ENCODE peak calls at places on chromosomes 3 and 15, in six cellular contexts. One of them, this sample, is unnamed.

GRCh38 chr15:65532738-65533051 is 2.4 kb downstream of the HACD3 start:
- DNase-seq in H1: no peak
- DNase-seq in H9: no peak
- DNase-seq in mesenchymal stem cell: peak; percentile 85
- DNase-seq in neuronal stem cell: no peak
- DNase-seq in IMR-90: peak; percentile 88
- DNase-seq in this sample: no peak

GRCh38 chr3:13492976-13493866 is 13.1 kb downstream of the HDAC11 start:
- DNase-seq in IMR-90: no peak
- DNase-seq in H1: no peak
- DNase-seq in mesenchymal stem cell: no peak
- DNase-seq in neuronal stem cell: no peak
- DNase-seq in H9: no peak
- DNase-seq in this sample: no peak

GRCh38 chr15:74656935-74657535 is 38.8 kb downstream of the EDC3 start:
- DNase-seq in IMR-90: no peak
- DNase-seq in mesenchymal stem cell: no peak
- DNase-seq in H1: no peak
- DNase-seq in H9: no peak
- DNase-seq in neuronal stem cell: no peak
- DNase-seq in this sample: no peak

GRCh38 chr3:178302966-178303930 is 233.0 kb upstream of the KCNMB2 start:
- DNase-seq in neuronal stem cell: no peak
- DNase-seq in IMR-90: no peak
- DNase-seq in mesenchymal stem cell: no peak
- DNase-seq in H9: no peak
- DNase-seq in H1: no peak
- DNase-seq in this sample: no peak

GRCh38 chr3:28239108-28239507 is 2.3 kb upstream of the CMC1 start:
- DNase-seq in IMR-90: no peak
- DNase-seq in H9: no peak
- DNase-seq in mesenchymal stem cell: no peak
- DNase-seq in H1: no peak
- DNase-seq in neuronal stem cell: no peak
- DNase-seq in this sample: no peak

GRCh38 chr3:35965908-35966307 is 326.6 kb downstream of the ARPP21 start:
- DNase-seq in neuronal stem cell: peak; percentile 17
- DNase-seq in H9: no peak
- DNase-seq in mesenchymal stem cell: peak; percentile 30
- DNase-seq in IMR-90: peak; percentile 55
- DNase-seq in H1: no peak
- DNase-seq in this sample: peak; percentile 53

GRCh38 chr15:43518073-43518761 is 809 bp downstream of the MAP1A start:
- DNase-seq in H1: peak; percentile 62
- DNase-seq in IMR-90: peak; percentile 63
- DNase-seq in neuronal stem cell: no peak
- DNase-seq in mesenchymal stem cell: peak; percentile 63
- DNase-seq in H9: peak; percentile 60
- DNase-seq in this sample: peak; percentile 75

GRCh38 chr3:186930639-186931486 is 537 bp downstream of the ST6GAL1 start:
- DNase-seq in H1: peak; percentile 82
- DNase-seq in IMR-90: peak; percentile 34
- DNase-seq in neuronal stem cell: peak; percentile 63
- DNase-seq in mesenchymal stem cell: peak; percentile 52
- DNase-seq in H9: peak; percentile 89
- DNase-seq in this sample: peak; percentile 95

GRCh38 chr3:155387571-155387970 is 94.1 kb upstream of the STRIT1 start:
- DNase-seq in IMR-90: no peak
- DNase-seq in neuronal stem cell: no peak
- DNase-seq in H9: no peak
- DNase-seq in H1: no peak
- DNase-seq in mesenchymal stem cell: no peak
- DNase-seq in this sample: no peak

GRCh38 chr15:48313216-48313615 is 18.0 kb upstream of the DUT start:
- DNase-seq in H1: no peak
- DNase-seq in H9: no peak
- DNase-seq in IMR-90: no peak
- DNase-seq in mesenchymal stem cell: no peak
- DNase-seq in neuronal stem cell: no peak
- DNase-seq in this sample: no peak

GRCh38 chr3:23750573-23751484 is 54.9 kb upstream of the UBE2E1 start:
- DNase-seq in H1: peak; percentile 62
- DNase-seq in H9: no peak
- DNase-seq in IMR-90: no peak
- DNase-seq in neuronal stem cell: no peak
- DNase-seq in mesenchymal stem cell: peak; percentile 47
- DNase-seq in this sample: no peak

GRCh38 chr3:111803123-111803593 is 55.9 kb upstream of the PHLDB2 start:
- DNase-seq in mesenchymal stem cell: peak; percentile 86
- DNase-seq in H1: no peak
- DNase-seq in H9: no peak
- DNase-seq in neuronal stem cell: no peak
- DNase-seq in IMR-90: peak; percentile 97
- DNase-seq in this sample: peak; percentile 19

GRCh38 chr3:143897558-143898305 is 49.5 kb upstream of the SLC9A9 start:
- DNase-seq in IMR-90: peak; percentile 49
- DNase-seq in mesenchymal stem cell: peak; percentile 87
- DNase-seq in H1: no peak
- DNase-seq in neuronal stem cell: peak; percentile 44
- DNase-seq in H9: no peak
- DNase-seq in this sample: peak; percentile 97

GRCh38 chr15:78308422-78309021 is 9.1 kb upstream of the SKIC8 start:
- DNase-seq in IMR-90: peak; percentile 58
- DNase-seq in neuronal stem cell: no peak
- DNase-seq in mesenchymal stem cell: peak; percentile 68
- DNase-seq in H1: peak; percentile 94
- DNase-seq in H9: peak; percentile 92
- DNase-seq in this sample: peak; percentile 80

GRCh38 chr15:78304487-78305413 is 5.3 kb upstream of the SKIC8 start:
- DNase-seq in neuronal stem cell: no peak
- DNase-seq in mesenchymal stem cell: no peak
- DNase-seq in H9: no peak
- DNase-seq in H1: peak; percentile 43
- DNase-seq in IMR-90: no peak
- DNase-seq in this sample: no peak

GRCh38 chr15:78311292-78311691 is 11.9 kb upstream of the SKIC8 start:
- DNase-seq in H9: no peak
- DNase-seq in H1: no peak
- DNase-seq in IMR-90: no peak
- DNase-seq in mesenchymal stem cell: no peak
- DNase-seq in neuronal stem cell: no peak
- DNase-seq in this sample: no peak

GRCh38 chr15:78306176-78306774 is 6.9 kb upstream of the SKIC8 start:
- DNase-seq in H1: no peak
- DNase-seq in H9: no peak
- DNase-seq in mesenchymal stem cell: peak; percentile 78
- DNase-seq in IMR-90: peak; percentile 76
- DNase-seq in neuronal stem cell: no peak
- DNase-seq in this sample: peak; percentile 58

DNA sequence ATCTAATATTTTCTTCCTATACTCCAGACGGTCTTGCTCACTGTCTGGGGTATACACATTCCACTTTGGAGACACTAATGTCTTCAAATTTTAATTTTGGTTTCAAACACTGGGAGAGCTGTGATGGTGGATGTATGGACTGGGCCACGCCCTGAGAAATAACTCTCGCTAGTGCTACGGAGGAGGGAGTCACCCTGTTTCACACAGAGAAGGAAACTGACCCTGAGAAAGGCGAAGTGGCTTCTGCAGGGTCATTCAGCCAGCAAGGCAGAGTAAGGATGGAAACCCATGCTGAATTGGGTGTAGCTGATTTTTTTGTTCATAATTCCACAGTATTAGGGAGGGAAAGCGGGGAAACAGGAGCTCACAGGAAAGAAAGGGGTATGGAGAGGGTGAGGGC is 8.6 kb upstream of the SKIC8 start:
- DNase-seq in H1: no peak
- DNase-seq in IMR-90: no peak
- DNase-seq in neuronal stem cell: no peak
- DNase-seq in H9: no peak
- DNase-seq in mesenchymal stem cell: no peak
- DNase-seq in this sample: no peak
- H2BK15ac ChIP-seq in H1: no peak overlapping the region
- H2BK15ac ChIP-seq in IMR-90: no peak overlapping the region
- H2BK15ac ChIP-seq in neuronal stem cell: no peak overlapping the region
- H2BK15ac ChIP-seq in H9: no peak overlapping the region
- H2BK15ac ChIP-seq in mesenchymal stem cell: no peak overlapping the region
- H2BK15ac ChIP-seq in this sample: no peak overlapping the region

GRCh38 chr15:67149068-67149841 is 83.9 kb downstream of the SMAD3 start:
- DNase-seq in H9: no peak
- DNase-seq in mesenchymal stem cell: peak; percentile 46
- DNase-seq in IMR-90: no peak
- DNase-seq in neuronal stem cell: no peak
- DNase-seq in H1: no peak
- DNase-seq in this sample: no peak

GRCh38 chr15:67148196-67148701 is 82.8 kb downstream of the SMAD3 start:
- DNase-seq in H9: no peak
- DNase-seq in H1: no peak
- DNase-seq in IMR-90: peak; percentile 74
- DNase-seq in neuronal stem cell: no peak
- DNase-seq in mesenchymal stem cell: peak; percentile 76
- DNase-seq in this sample: no peak

GRCh38 chr15:67152429-67152828 is 87.0 kb downstream of the SMAD3 start:
- DNase-seq in neuronal stem cell: no peak
- DNase-seq in H1: no peak
- DNase-seq in IMR-90: no peak
- DNase-seq in mesenchymal stem cell: no peak
- DNase-seq in H9: no peak
- DNase-seq in this sample: no peak

GRCh38 chr15:67147410-67147949 is 82.1 kb downstream of the SMAD3 start:
- DNase-seq in mesenchymal stem cell: no peak
- DNase-seq in H1: no peak
- DNase-seq in neuronal stem cell: no peak
- DNase-seq in IMR-90: no peak
- DNase-seq in H9: no peak
- DNase-seq in this sample: no peak

GRCh38 chr15:67149859-67150824 is 84.7 kb downstream of the SMAD3 start:
- DNase-seq in H9: peak; percentile 76
- DNase-seq in mesenchymal stem cell: peak; percentile 100
- DNase-seq in H1: no peak
- DNase-seq in IMR-90: peak; percentile 99
- DNase-seq in neuronal stem cell: peak; percentile 45
- DNase-seq in this sample: peak; percentile 94
- H3K9ac ChIP-seq in H9: no peak overlapping the region
- H3K9ac ChIP-seq in mesenchymal stem cell: peak overlapping the region; percentile 45
- H3K9ac ChIP-seq in H1: no peak overlapping the region
- H3K9ac ChIP-seq in IMR-90: peak overlapping the region; percentile 66
- H3K9ac ChIP-seq in neuronal stem cell: no peak overlapping the region
- H3K9ac ChIP-seq in this sample: no peak overlapping the region

DNA sequence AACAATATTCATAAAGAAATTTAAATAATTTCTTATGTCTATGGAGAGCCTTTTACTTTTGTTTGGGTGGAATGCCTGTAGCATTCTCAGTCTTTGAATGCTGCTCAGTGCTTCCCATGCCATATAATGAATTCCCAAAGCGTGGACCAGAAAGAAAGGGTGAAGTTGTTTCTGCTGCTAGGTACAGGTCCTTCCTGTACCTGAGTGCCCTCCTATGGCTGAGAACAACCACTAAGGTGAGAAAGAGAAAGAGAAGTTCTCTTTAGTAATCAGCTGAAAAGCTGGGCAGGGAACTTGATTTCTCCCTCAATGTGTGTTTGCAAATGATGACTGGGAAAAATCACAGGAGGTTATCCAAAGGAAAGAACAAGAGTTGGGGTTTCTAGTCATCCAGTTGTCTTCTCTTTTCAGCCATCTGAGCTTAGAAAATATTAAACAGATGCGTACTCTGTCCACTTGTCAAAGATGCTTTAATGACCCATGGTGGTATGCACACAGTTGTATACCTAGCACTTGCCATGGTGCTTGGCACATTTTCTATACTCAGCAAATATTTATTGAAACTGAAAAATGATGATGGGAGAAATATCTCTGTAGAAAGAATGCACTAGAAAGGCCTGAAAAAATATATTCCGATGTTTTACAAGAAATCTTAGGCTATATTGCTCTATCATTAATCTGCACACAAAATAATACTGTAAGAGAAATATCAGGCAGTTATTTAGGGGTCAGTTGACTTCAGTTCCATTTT is 404.7 kb downstream of the TIGIT start:
- DNase-seq in H9: no peak
- DNase-seq in neuronal stem cell: no peak
- DNase-seq in mesenchymal stem cell: no peak
- DNase-seq in IMR-90: no peak
- DNase-seq in H1: no peak
- DNase-seq in this sample: peak; percentile 5
- H2BK15ac ChIP-seq in H9: no peak overlapping the region
- H2BK15ac ChIP-seq in neuronal stem cell: no peak overlapping the region
- H2BK15ac ChIP-seq in mesenchymal stem cell: no peak overlapping the region
- H2BK15ac ChIP-seq in IMR-90: no peak overlapping the region
- H2BK15ac ChIP-seq in H1: no peak overlapping the region
- H2BK15ac ChIP-seq in this sample: no peak overlapping the region

GRCh38 chr3:4948395-4948794 is 30.8 kb upstream of the BHLHE40 start:
- DNase-seq in H1: no peak
- DNase-seq in mesenchymal stem cell: no peak
- DNase-seq in neuronal stem cell: no peak
- DNase-seq in IMR-90: peak; percentile 43
- DNase-seq in H9: no peak
- DNase-seq in this sample: no peak

GRCh38 chr3:4949004-4949403 is 30.2 kb upstream of the BHLHE40 start:
- DNase-seq in H1: no peak
- DNase-seq in mesenchymal stem cell: no peak
- DNase-seq in neuronal stem cell: no peak
- DNase-seq in IMR-90: no peak
- DNase-seq in H9: no peak
- DNase-seq in this sample: no peak

GRCh38 chr3:4950948-4951347 is 28.3 kb upstream of the BHLHE40 start:
- DNase-seq in H9: no peak
- DNase-seq in IMR-90: no peak
- DNase-seq in H1: no peak
- DNase-seq in neuronal stem cell: no peak
- DNase-seq in mesenchymal stem cell: no peak
- DNase-seq in this sample: no peak

GRCh38 chr3:4949659-4950058 is 29.6 kb upstream of the BHLHE40 start:
- DNase-seq in H9: no peak
- DNase-seq in mesenchymal stem cell: no peak
- DNase-seq in neuronal stem cell: no peak
- DNase-seq in IMR-90: no peak
- DNase-seq in H1: no peak
- DNase-seq in this sample: no peak

GRCh38 chr3:4950351-4950784 is 28.9 kb upstream of the BHLHE40 start:
- DNase-seq in H9: no peak
- DNase-seq in IMR-90: no peak
- DNase-seq in H1: no peak
- DNase-seq in mesenchymal stem cell: no peak
- DNase-seq in neuronal stem cell: no peak
- DNase-seq in this sample: no peak
- H3K9ac ChIP-seq in H9: no peak overlapping the region
- H3K9ac ChIP-seq in IMR-90: no peak overlapping the region
- H3K9ac ChIP-seq in H1: no peak overlapping the region
- H3K9ac ChIP-seq in mesenchymal stem cell: no peak overlapping the region
- H3K9ac ChIP-seq in neuronal stem cell: no peak overlapping the region
- H3K9ac ChIP-seq in this sample: no peak overlapping the region

This sample was measured in mesendoderm.